ENCODE peak calls at places on chromosomes 16 and 17, in seven cellular contexts. F is cardiac muscle cell, R is substantia nigra, I is ascending aorta, Z is Panc1, A is aorta, E is PC-9. H is an unnamed sample.

GRCh38 chr17:72565006-72565405 is 444.2 kb downstream of the SOX9 start:
- DNase-seq in F (no peak), R (no peak), I (no peak), Z (no peak), A (no peak), E (no peak), H (no peak)

GRCh38 chr17:21058098-21058893 is 15.5 kb upstream of the USP22 start:
- DNase-seq in F (peak; percentile 68), R (no peak), I (no peak), Z (no peak), A (no peak), E (no peak), H (no peak)

GRCh38 chr16:86575754-86576557 is 2.4 kb upstream of the FOXL1 start:
- DNase-seq in F (peak; percentile 94), R (no peak), I (peak; percentile 75), Z (no peak), A (peak; percentile 94), E (no peak), H (peak; percentile 64)

GRCh38 chr16:54099627-54100026 is 187.0 kb downstream of the IRX3 start:
- DNase-seq in F (no peak), R (no peak), I (no peak), Z (no peak), A (no peak), E (no peak), H (no peak)

GRCh38 chr17:76721463-76721862 is 4.9 kb downstream of the JMJD6 start:
- DNase-seq in F (no peak), R (no peak), I (no peak), Z (no peak), A (no peak), E (no peak), H (no peak)

GRCh38 chr17:17665255-17665654 is 16.0 kb upstream of the RAI1 start:
- DNase-seq in F (no peak), R (no peak), I (no peak), Z (no peak), A (no peak), E (no peak), H (no peak)

GRCh38 chr17:76556759-76557367 is 17.0 kb downstream of the PRCD start:
- DNase-seq in F (peak; percentile 83), R (no peak), I (no peak), Z (no peak), A (no peak), E (no peak), H (no peak)

GRCh38 chr16:87829123-87829980 is 40.0 kb downstream of the SLC7A5 start:
- DNase-seq in F (no peak), R (no peak), I (no peak), Z (no peak), A (no peak), E (no peak), H (no peak)

GRCh38 chr17:55664287-55664686 is 58.4 kb downstream of the TMEM100 start:
- DNase-seq in F (no peak), R (no peak), I (no peak), Z (no peak), A (no peak), E (no peak), H (no peak)

GRCh38 chr16:82855471-82855870 is 228.7 kb downstream of the CDH13 start:
- DNase-seq in F (no peak), R (no peak), I (no peak), Z (no peak), A (no peak), E (no peak), H (no peak)

GRCh38 chr17:55727920-55728319 is 5.3 kb upstream of the TMEM100 start:
- DNase-seq in F (no peak), R (no peak), I (no peak), Z (no peak), A (no peak), E (no peak), H (no peak)

GRCh38 chr16:31471875-31472558 is at the start of gene TGFB1I1:
- DNase-seq in F (peak; percentile 91), R (no peak), I (no peak), Z (no peak), A (peak; percentile 88), E (no peak), H (no peak)

GRCh38 chr17:65131946-65132345 is 5.2 kb upstream of the RGS9 start:
- DNase-seq in F (no peak), R (no peak), I (no peak), Z (no peak), A (no peak), E (no peak), H (no peak)

GRCh38 chr17:44557653-44558285 is 485 bp downstream of the FZD2 start:
- DNase-seq in F (peak; percentile 67), R (no peak), I (no peak), Z (no peak), A (peak; percentile 74), E (no peak), H (no peak)

GRCh38 chr17:1961187-1961586 is 63.9 kb downstream of the RTN4RL1 start:
- DNase-seq in F (peak; percentile 18), R (no peak), I (no peak), Z (no peak), A (no peak), E (no peak), H (no peak)

GRCh38 chr16:21161211-21161610 is 2.7 kb downstream of the LDAF1 start:
- DNase-seq in F (no peak), R (no peak), I (no peak), Z (no peak), A (no peak), E (no peak), H (no peak)

GRCh38 chr17:19933221-19933620 is 44.4 kb downstream of the AKAP10 start:
- DNase-seq in F (no peak), R (no peak), I (no peak), Z (no peak), A (no peak), E (no peak), H (no peak)

GRCh38 chr17:51650772-51651171 is 390.4 kb downstream of the UTP18 start:
- DNase-seq in F (no peak), R (no peak), I (no peak), Z (no peak), A (no peak), E (no peak), H (no peak)

GRCh38 chr16:54507091-54507490 is 220.5 kb upstream of the IRX3 start:
- DNase-seq in F (peak; percentile 75), R (no peak), I (no peak), Z (no peak), A (no peak), E (no peak), H (no peak)

GRCh38 chr17:67376509-67376891 is 581 bp upstream of the PITPNC1 start:
- DNase-seq in F (peak; percentile 32), R (peak; percentile 31), I (no peak), Z (no peak), A (peak; percentile 54), E (no peak), H (no peak)

GRCh38 chr17:47781397-47781796 is 40.2 kb downstream of the OSBPL7 start:
- DNase-seq in F (no peak), R (no peak), I (no peak), Z (no peak), A (no peak), E (no peak), H (no peak)

GRCh38 chr17:47789611-47790520 is 31.7 kb downstream of the OSBPL7 start:
- DNase-seq in F (peak; percentile 60), R (peak; percentile 10), I (no peak), Z (no peak), A (no peak), E (peak; percentile 41), H (no peak)

GRCh38 chr17:47791025-47791424 is 30.6 kb downstream of the OSBPL7 start:
- DNase-seq in F (no peak), R (no peak), I (no peak), Z (no peak), A (no peak), E (no peak), H (no peak)

GRCh38 chr17:47785538-47786123 is 36.0 kb downstream of the OSBPL7 start:
- DNase-seq in F (peak; percentile 55), R (no peak), I (no peak), Z (no peak), A (no peak), E (no peak), H (no peak)
- H3K27ac ChIP-seq in F (no peak overlapping the region), R (no peak overlapping the region), I (no peak overlapping the region), Z (no peak overlapping the region), A (no peak overlapping the region), E (no peak overlapping the region), H (no peak overlapping the region)

DNA sequence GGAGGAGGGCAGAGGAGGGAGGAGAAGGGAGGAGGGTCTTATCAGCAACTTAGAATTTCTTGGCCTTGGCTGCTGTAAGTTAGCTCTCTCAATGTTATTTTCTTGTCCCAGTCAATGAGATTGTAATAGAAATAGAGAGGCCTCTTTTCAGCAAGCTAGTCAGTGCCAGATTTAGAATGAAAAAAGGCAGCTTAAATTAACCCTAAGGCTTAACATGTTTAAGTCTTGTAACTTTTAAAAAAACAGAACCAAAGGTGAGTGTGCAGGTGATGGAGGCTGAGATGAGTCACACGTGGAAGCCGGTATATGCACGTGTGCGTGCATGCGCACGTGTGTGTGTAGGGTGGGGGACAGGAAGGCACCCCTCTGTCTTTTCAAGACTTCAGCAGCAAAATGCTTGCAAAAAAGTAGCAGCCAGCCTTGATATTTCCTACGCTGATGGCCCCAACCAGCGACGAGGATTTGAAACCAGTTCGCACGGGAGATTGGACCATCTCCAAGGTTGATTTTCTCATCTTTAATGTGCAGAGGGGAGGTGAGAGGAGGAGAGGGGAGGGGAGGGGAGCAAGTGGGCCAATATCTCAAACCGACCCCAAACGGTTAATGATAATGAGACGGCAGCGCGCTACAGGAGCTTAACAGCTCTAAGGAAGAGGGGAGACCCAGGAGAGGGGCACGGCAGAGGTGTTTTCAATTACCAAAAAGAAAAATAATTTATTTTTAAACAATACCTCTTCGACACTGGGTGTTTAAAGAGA is 154.8 kb downstream of the ZNF423 start:
- DNase-seq in F (peak; percentile 90), R (no peak), I (no peak), Z (no peak), A (no peak), E (no peak), H (no peak)
- H3K27ac ChIP-seq in F (peak overlapping the region; percentile 90), R (no peak overlapping the region), I (peak overlapping the region; percentile 89), Z (no peak overlapping the region), A (no peak overlapping the region), E (no peak overlapping the region), H (no peak overlapping the region)

GRCh38 chr16:1614226-1615102 is 2.3 kb downstream of the CRAMP1 start:
- DNase-seq in F (peak; percentile 56), R (no peak), I (no peak), Z (no peak), A (no peak), E (no peak), H (no peak)

GRCh38 chr16:1610841-1611653 is 825 bp downstream of the IFT140 start:
- DNase-seq in F (no peak), R (no peak), I (no peak), Z (no peak), A (no peak), E (peak; percentile 36), H (no peak)

GRCh38 chr16:1612320-1613111 is at the start of gene CRAMP1:
- DNase-seq in F (peak; percentile 8), R (no peak), I (no peak), Z (no peak), A (no peak), E (no peak), H (peak; percentile 15)

GRCh38 chr16:1613728-1614225 is 1.6 kb downstream of the CRAMP1 start:
- DNase-seq in F (peak; percentile 22), R (no peak), I (no peak), Z (no peak), A (no peak), E (no peak), H (no peak)

GRCh38 chr16:1613240-1613639 is 1.1 kb downstream of the CRAMP1 start:
- DNase-seq in F (no peak), R (no peak), I (no peak), Z (no peak), A (no peak), E (no peak), H (no peak)
- H3K27ac ChIP-seq in F (no peak overlapping the region), R (no peak overlapping the region), I (peak overlapping the region; percentile 80), Z (peak overlapping the region; percentile 94), A (no peak overlapping the region), E (peak overlapping the region; percentile 6), H (peak overlapping the region; percentile 52)

GRCh38 chr17:35314415-35315216 is 58.8 kb downstream of the SLFN11 start:
- DNase-seq in F (no peak), R (no peak), I (no peak), Z (no peak), A (no peak), E (no peak), H (no peak)
- H3K27ac ChIP-seq in F (no peak overlapping the region), R (no peak overlapping the region), I (peak overlapping the region; percentile 61), Z (no peak overlapping the region), A (no peak overlapping the region), E (no peak overlapping the region), H (no peak overlapping the region)

H was measured in CD4-positive, alpha-beta memory T cell.